ENCODE peak calls at places on chromosomes 11 and 22, in seven cellular contexts. M, W, Q, Z, F, P and H are unnamed samples.

GRCh38 chr22:42170946-42171345 is 40.3 kb upstream of the CYP2D6 start:
- DNase-seq in M (no peak), W (no peak), Q (no peak), Z (no peak), F (no peak), P (no peak), H (no peak)

GRCh38 chr11:76838422-76839068 is 22.2 kb upstream of the ACER3 start:
- DNase-seq in M (no peak), W (no peak), Q (no peak), Z (no peak), F (no peak), P (no peak), H (no peak)

GRCh38 chr11:114079406-114080072 is 20.0 kb downstream of the ZBTB16 start:
- DNase-seq in M (no peak), W (no peak), Q (no peak), Z (peak; percentile 46), F (no peak), P (peak; percentile 76), H (no peak)

GRCh38 chr11:114132944-114133394 is 73.5 kb downstream of the ZBTB16 start:
- DNase-seq in M (no peak), W (peak; percentile 76), Q (peak; percentile 12), Z (peak; percentile 78), F (no peak), P (peak; percentile 85), H (no peak)

GRCh38 chr11:70542811-70543210 is 144.5 kb downstream of the CTTN start:
- DNase-seq in M (no peak), W (no peak), Q (no peak), Z (peak; percentile 11), F (no peak), P (no peak), H (no peak)

GRCh38 chr11:12090061-12090572 is 20.3 kb upstream of the MICAL2 start:
- DNase-seq in M (peak; percentile 36), W (no peak), Q (peak; percentile 67), Z (no peak), F (no peak), P (no peak), H (peak; percentile 86)

GRCh38 chr11:69014084-69014935 is 1.3 kb upstream of the MRGPRF start:
- DNase-seq in M (no peak), W (no peak), Q (no peak), Z (peak; percentile 67), F (peak; percentile 76), P (peak; percentile 36), H (no peak)

GRCh38 chr11:64947202-64947814 is 11.6 kb upstream of the GPHA2 start:
- DNase-seq in M (no peak), W (no peak), Q (no peak), Z (no peak), F (no peak), P (no peak), H (no peak)

GRCh38 chr11:43558556-43559127 is 121.9 kb upstream of the HSD17B12 start:
- DNase-seq in M (no peak), W (no peak), Q (no peak), Z (no peak), F (no peak), P (no peak), H (no peak)

GRCh38 chr22:32625985-32626384 is 151.4 kb downstream of the FBXO7 start:
- DNase-seq in M (no peak), W (no peak), Q (no peak), Z (no peak), F (no peak), P (no peak), H (no peak)

GRCh38 chr22:40323681-40324083 is 22.6 kb upstream of the ADSL start:
- DNase-seq in M (no peak), W (no peak), Q (no peak), Z (no peak), F (no peak), P (no peak), H (no peak)

GRCh38 chr22:32979606-32980005 is 78.6 kb downstream of the SYN3 start:
- DNase-seq in M (no peak), W (no peak), Q (no peak), Z (no peak), F (no peak), P (no peak), H (no peak)

GRCh38 chr22:41499624-41500280 is 30.8 kb downstream of the ACO2 start:
- DNase-seq in M (no peak), W (no peak), Q (no peak), Z (peak; percentile 58), F (no peak), P (no peak), H (no peak)

GRCh38 chr22:27737521-27737920 is 64.0 kb downstream of the MN1 start:
- DNase-seq in M (no peak), W (no peak), Q (no peak), Z (no peak), F (no peak), P (no peak), H (no peak)

GRCh38 chr22:46110215-46110614 is 40.1 kb upstream of the PPARA start:
- DNase-seq in M (no peak), W (no peak), Q (peak; percentile 49), Z (peak; percentile 69), F (no peak), P (no peak), H (no peak)

GRCh38 chr11:27857588-27857987 is 157.3 kb upstream of the BDNF start:
- DNase-seq in M (no peak), W (no peak), Q (no peak), Z (no peak), F (no peak), P (no peak), H (no peak)

GRCh38 chr22:37804886-37805857 is 2.6 kb upstream of the GCAT start:
- DNase-seq in M (peak; percentile 91), W (no peak), Q (peak; percentile 51), Z (peak; percentile 96), F (peak; percentile 92), P (peak; percentile 85), H (peak; percentile 41)

GRCh38 chr22:49429066-49429465 is 398.6 kb downstream of the BRD1 start:
- DNase-seq in M (no peak), W (no peak), Q (no peak), Z (no peak), F (no peak), P (no peak), H (no peak)
- TF ChIP-seq CTCF in M (no peak), W (no peak), Q (no peak), Z (no peak), F (no peak), P (no peak), H (no peak)

GRCh38 chr11:75563978-75564552 is 2.0 kb downstream of the SERPINH1 start:
- DNase-seq in M (no peak), W (no peak), Q (peak; percentile 83), Z (peak; percentile 80), F (peak; percentile 64), P (peak; percentile 89), H (peak; percentile 58)

GRCh38 chr11:75562048-75562835 is at the start of gene SERPINH1:
- DNase-seq in M (peak; percentile 89), W (no peak), Q (peak; percentile 77), Z (peak; percentile 93), F (peak; percentile 89), P (peak; percentile 87), H (no peak)

GRCh38 chr11:75563501-75563977 is 1.5 kb downstream of the SERPINH1 start:
- DNase-seq in M (no peak), W (no peak), Q (no peak), Z (no peak), F (no peak), P (no peak), H (no peak)

GRCh38 chr11:75561426-75562047 is 516 bp upstream of the SERPINH1 start:
- DNase-seq in M (no peak), W (no peak), Q (no peak), Z (no peak), F (no peak), P (no peak), H (no peak)

DNA sequence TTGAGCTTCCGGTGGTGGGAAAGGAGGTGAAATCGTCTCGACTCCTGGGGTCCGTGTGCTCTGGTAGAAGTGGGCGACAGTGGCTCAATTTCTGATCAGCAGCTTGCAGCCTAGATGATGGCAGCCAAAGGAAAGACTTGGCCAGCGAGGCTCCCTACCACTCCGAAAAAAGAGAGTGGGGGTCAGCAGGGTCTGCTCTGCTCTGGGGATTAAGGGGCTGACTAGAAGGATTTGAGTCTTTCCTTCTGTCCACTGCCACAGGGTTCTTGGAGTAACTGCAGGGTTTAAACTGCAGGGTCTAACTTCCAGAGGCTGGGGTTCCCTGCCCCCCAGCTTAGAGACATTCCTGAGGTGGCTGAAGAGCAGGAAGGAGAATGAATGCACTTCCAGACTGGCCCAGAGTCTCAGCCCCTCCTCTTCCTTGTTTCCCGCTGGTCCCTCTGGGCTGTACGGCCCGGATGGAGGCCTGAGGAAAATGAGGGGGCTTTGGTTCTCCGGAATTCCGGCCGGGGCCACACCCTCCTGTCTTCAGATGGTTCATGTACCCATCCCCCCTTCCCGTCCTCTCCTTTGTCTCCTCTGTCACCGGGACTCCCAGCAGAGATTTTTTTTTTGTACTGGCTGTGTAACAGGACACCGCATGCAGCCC is 907 bp downstream of the SERPINH1 start:
- DNase-seq in M (no peak), W (no peak), Q (peak; percentile 62), Z (peak; percentile 66), F (no peak), P (peak; percentile 75), H (peak; percentile 73)
- H3K4me3 ChIP-seq in M (peak overlapping the region; percentile 76), W (peak overlapping the region; percentile 96), Q (peak overlapping the region; percentile 95), Z (peak overlapping the region; percentile 99), F (peak overlapping the region; percentile 90), P (peak overlapping the region; percentile 94), H (peak overlapping the region; percentile 77)

GRCh38 chr11:130037058-130037457 is 32.6 kb upstream of the APLP2 start:
- DNase-seq in M (no peak), W (no peak), Q (peak; percentile 86), Z (no peak), F (no peak), P (peak; percentile 75), H (peak; percentile 38)

GRCh38 chr11:130040281-130040940 is 29.3 kb upstream of the APLP2 start:
- DNase-seq in M (no peak), W (no peak), Q (no peak), Z (no peak), F (no peak), P (no peak), H (no peak)

GRCh38 chr11:130032931-130033330 is 30.3 kb upstream of the PRDM10 start:
- DNase-seq in M (no peak), W (no peak), Q (no peak), Z (no peak), F (no peak), P (no peak), H (no peak)

GRCh38 chr11:130042093-130042591 is 27.6 kb upstream of the APLP2 start:
- DNase-seq in M (no peak), W (peak; percentile 71), Q (peak; percentile 87), Z (no peak), F (no peak), P (peak; percentile 88), H (peak; percentile 76)

GRCh38 chr11:130037881-130038601 is 31.7 kb upstream of the APLP2 start:
- DNase-seq in M (no peak), W (no peak), Q (peak; percentile 75), Z (no peak), F (no peak), P (no peak), H (no peak)
- TF ChIP-seq CTCF in M (no peak), W (no peak), Q (no peak), Z (no peak), F (no peak), P (no peak), H (no peak)

DNA sequence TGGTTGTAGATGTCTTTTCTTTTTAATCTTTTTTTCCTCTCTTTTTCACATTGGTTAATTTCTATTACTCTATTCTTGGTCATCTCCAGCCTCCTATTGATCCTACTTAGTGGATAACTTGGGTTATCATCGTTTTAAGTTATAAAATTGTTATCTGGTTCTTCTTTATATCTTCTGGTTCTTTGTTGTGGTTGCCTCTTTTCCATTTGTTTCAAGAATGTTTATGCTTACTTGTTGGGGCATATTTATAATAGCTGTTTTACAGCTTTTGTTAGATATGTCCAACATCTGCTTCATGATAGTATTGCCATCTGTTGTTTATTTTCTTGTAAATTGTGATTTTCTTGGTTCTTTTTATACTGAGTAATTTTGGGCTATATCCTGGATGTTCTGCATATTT is 1429.6 kb downstream of the TBC1D22A start:
- DNase-seq in M (no peak), W (no peak), Q (no peak), Z (no peak), F (no peak), P (no peak), H (no peak)
- H3K4me3 ChIP-seq in M (no peak overlapping the region), W (no peak overlapping the region), Q (no peak overlapping the region), Z (no peak overlapping the region), F (no peak overlapping the region), P (no peak overlapping the region), H (no peak overlapping the region)